ENCODE peak calls at places on chromosomes 3 and 15, in ten cellular contexts. C, B, N, F, G, W, H, A, U and D are unnamed samples.

GRCh38 chr3:128922804-128923459 is 43.5 kb downstream of the ACAD9 start:
- DNase-seq in C (peak), B (no peak), N (peak), F (no peak), G (no peak), W (peak), H (no peak), A (no peak), U (no peak), D (no peak)

GRCh38 chr3:42094992-42095391 is 3.8 kb downstream of the TRAK1 start:
- DNase-seq in C (no peak), B (no peak), N (no peak), F (no peak), G (no peak), W (no peak), H (no peak), A (no peak), U (peak), D (no peak)

GRCh38 chr15:68224108-68224507 is 5.4 kb downstream of the CLN6 start:
- DNase-seq in C (no peak), B (no peak), N (no peak), F (no peak), G (no peak), W (no peak), H (no peak), A (no peak), U (no peak), D (peak)

GRCh38 chr3:144045766-144046165 is 74.1 kb downstream of the DIPK2A start:
- DNase-seq in C (no peak), B (no peak), N (no peak), F (no peak), G (no peak), W (no peak), H (no peak), A (no peak), U (no peak), D (no peak)

GRCh38 chr3:111616417-111617105 is 21.4 kb upstream of the ZBED2 start:
- DNase-seq in C (peak), B (no peak), N (peak), F (no peak), G (no peak), W (peak), H (peak), A (no peak), U (no peak), D (no peak)

GRCh38 chr3:159897331-159898075 is 91.1 kb upstream of the IL12A start:
- DNase-seq in C (no peak), B (peak), N (peak), F (no peak), G (no peak), W (no peak), H (no peak), A (peak), U (no peak), D (no peak)

GRCh38 chr15:51224428-51224827 is 114.0 kb downstream of the CYP19A1 start:
- DNase-seq in C (no peak), B (peak), N (no peak), F (no peak), G (no peak), W (no peak), H (no peak), A (no peak), U (no peak), D (no peak)

GRCh38 chr3:182258538-182259177 is 534.6 kb upstream of the ATP11B start:
- DNase-seq in C (no peak), B (peak), N (peak), F (peak), G (no peak), W (no peak), H (peak), A (no peak), U (no peak), D (no peak)

GRCh38 chr3:130712718-130713423 is 33.8 kb downstream of the PIK3R4 start:
- DNase-seq in C (no peak), B (no peak), N (no peak), F (no peak), G (no peak), W (no peak), H (no peak), A (no peak), U (no peak), D (no peak)

GRCh38 chr3:51434746-51435323 is 43.8 kb downstream of the RBM15B start:
- DNase-seq in C (peak), B (peak), N (peak), F (peak), G (no peak), W (peak), H (peak), A (no peak), U (no peak), D (no peak)

DNA sequence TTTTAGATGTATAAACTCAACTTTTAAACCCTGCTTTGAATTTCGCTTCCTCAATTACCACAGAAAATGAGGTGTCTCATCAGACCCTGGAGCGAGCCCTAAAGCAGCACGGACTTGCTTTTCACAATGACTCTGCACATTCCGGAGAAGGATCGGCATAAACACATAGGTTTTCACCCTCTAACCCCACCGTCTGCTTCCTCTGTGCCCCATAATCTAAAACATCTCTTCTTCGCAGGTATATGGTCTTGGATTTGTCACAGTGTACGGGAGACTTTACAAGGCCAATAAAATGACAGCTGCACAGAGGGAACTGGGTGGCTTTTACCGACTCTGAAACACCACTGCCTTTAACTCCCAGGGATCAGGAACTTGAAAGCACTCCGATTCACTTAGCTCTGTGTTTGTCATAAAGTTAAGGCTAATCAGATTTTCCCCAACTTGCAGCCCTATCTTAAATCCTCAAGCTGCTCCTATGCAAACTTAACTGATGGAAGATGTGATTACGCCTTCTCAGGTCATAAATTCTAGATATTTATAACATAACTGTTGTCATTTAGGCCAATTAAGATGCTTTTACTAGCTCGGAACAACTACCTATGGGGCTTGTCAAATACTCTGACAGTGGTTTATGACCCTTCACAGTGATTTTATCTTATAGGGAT is 133.4 kb upstream of the WNT5A start:
- DNase-seq in C (no peak), B (peak), N (no peak), F (peak), G (peak), W (no peak), H (peak), A (no peak), U (no peak), D (no peak)
- H3K4me3 ChIP-seq in C (no peak), B (no peak), N (no peak), F (no peak), G (no peak), W (no peak), H (peak), A (no peak), U (no peak), D (no peak)

GRCh38 chr3:114128826-114129225 is 50.0 kb downstream of the DRD3 start:
- DNase-seq in C (no peak), B (peak), N (no peak), F (no peak), G (no peak), W (no peak), H (no peak), A (no peak), U (no peak), D (no peak)
- H3K4me3 ChIP-seq in C (no peak), B (no peak), N (no peak), F (no peak), G (no peak), W (no peak), H (no peak), A (no peak), U (no peak), D (no peak)

DNA sequence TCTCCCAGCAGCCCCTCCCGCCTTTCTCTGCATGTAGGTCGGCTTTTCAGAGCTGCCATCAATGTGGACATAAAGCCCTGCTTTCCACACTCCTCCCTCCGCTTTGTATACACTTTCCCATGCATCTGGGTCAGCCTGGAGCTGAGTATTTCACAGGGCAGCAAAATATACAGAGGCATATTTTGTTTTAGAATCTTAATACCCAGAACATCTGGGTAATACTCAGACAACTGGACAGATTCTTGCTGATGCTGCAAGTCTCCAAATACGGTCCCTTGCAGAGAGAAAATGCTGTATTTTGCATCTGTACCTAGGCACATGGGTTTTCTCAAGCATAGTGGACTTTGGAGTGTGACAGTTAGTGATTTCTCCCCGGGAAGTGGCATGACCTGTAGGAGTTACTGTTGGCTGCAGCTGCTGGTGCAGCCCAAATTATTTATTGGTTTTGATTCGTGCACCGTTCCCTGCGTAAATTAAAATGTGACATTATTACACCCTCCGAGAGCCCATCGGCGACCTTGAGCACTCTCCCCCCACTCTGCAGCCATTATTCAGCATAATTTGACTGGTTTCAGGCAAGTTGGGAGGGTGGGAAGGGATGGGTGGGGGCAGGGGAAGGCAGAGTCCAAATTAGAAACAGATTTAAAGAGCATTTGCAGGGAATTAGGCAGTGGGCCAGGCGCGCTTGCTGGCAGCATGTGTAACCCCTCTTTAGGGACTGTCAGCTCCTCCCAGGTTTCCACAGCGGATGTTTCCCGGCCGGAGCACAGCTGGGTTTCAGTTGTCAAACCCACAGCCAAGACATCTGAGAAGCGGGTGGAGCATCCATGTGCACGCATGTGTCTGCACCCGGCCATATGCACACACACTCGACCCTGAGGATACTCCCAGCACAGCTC is 100.8 kb downstream of the CPN2 start:
- DNase-seq in C (no peak), B (peak), N (peak), F (no peak), G (no peak), W (no peak), H (no peak), A (peak), U (peak), D (peak)
- H3K4me3 ChIP-seq in C (no peak), B (no peak), N (no peak), F (no peak), G (no peak), W (no peak), H (no peak), A (no peak), U (no peak), D (no peak)

DNA sequence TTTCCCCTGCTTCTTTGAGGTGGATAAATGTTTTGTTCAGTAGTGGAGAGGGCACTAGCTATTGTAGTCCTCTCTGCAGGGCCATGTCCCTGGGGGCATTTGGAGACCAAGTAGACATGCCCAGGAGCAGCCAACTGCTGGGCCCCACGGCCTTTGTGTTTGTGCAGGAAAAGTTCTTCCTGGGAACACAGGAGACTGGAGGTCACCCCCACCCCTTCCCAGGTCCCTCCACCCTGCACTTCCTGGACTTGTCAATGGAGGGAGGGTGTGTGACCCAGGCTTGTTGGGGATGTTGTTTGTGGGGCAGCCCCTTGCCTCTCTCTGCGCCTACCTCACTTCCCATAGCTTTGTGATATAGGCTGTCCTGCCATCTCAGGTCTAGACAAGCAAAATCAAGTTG is 317.0 kb upstream of the LRRFIP2 start:
- DNase-seq in C (no peak), B (no peak), N (no peak), F (peak), G (no peak), W (no peak), H (no peak), A (no peak), U (peak), D (no peak)
- H3K4me3 ChIP-seq in C (no peak), B (no peak), N (no peak), F (no peak), G (no peak), W (no peak), H (no peak), A (no peak), U (no peak), D (no peak)

GRCh38 chr15:70538278-70538677 is 225.1 kb downstream of the UACA start:
- DNase-seq in C (no peak), B (peak), N (no peak), F (no peak), G (no peak), W (no peak), H (no peak), A (no peak), U (no peak), D (no peak)

GRCh38 chr15:70545526-70545925 is 217.8 kb downstream of the UACA start:
- DNase-seq in C (no peak), B (no peak), N (no peak), F (no peak), G (no peak), W (no peak), H (no peak), A (no peak), U (no peak), D (no peak)

GRCh38 chr15:70539912-70540520 is 223.3 kb downstream of the UACA start:
- DNase-seq in C (no peak), B (no peak), N (no peak), F (no peak), G (no peak), W (no peak), H (no peak), A (no peak), U (no peak), D (no peak)

GRCh38 chr15:70539409-70539808 is 223.9 kb downstream of the UACA start:
- DNase-seq in C (no peak), B (no peak), N (no peak), F (no peak), G (no peak), W (no peak), H (peak), A (no peak), U (no peak), D (no peak)

GRCh38 chr15:70541511-70541910 is 221.8 kb downstream of the UACA start:
- DNase-seq in C (no peak), B (no peak), N (no peak), F (no peak), G (no peak), W (no peak), H (no peak), A (no peak), U (no peak), D (no peak)
- H3K4me3 ChIP-seq in C (no peak), B (no peak), N (no peak), F (no peak), G (no peak), W (no peak), H (no peak), A (no peak), U (no peak), D (no peak)

DNA sequence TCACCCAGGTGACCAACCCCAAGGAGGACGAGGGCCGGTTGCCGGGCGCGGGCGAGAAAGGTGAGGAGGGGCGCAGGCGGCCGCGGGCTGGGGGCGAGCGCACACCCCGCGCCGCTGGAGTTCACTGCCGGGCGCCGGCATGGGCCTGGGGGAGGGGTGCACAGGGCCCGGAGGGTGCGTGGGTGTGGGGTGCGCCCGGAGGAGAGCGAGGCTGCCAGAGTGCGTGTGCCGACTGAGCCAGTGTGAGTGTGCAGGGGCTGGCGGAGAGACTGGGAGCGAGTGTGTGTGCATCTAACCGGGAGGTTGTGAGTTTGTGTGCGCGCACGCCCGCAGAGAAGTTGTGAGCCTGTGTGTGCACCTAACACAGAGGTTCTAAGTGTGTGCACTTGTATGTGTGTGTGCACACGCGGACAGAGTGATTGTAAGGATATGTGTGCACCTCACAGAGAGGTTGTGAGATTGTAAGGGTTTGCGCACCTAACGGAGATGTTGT is 585 bp downstream of the CTDSPL start:
- DNase-seq in C (no peak), B (peak), N (peak), F (peak), G (no peak), W (no peak), H (no peak), A (peak), U (peak), D (peak)
- H3K4me3 ChIP-seq in C (no peak), B (peak), N (peak), F (peak), G (peak), W (no peak), H (no peak), A (peak), U (peak), D (peak)

GRCh38 chr15:79844221-79844620 is 52.6 kb downstream of the MTHFS start:
- DNase-seq in C (no peak), B (no peak), N (no peak), F (no peak), G (no peak), W (no peak), H (no peak), A (no peak), U (no peak), D (no peak)
- H3K4me3 ChIP-seq in C (no peak), B (no peak), N (no peak), F (no peak), G (no peak), W (no peak), H (no peak), A (no peak), U (no peak), D (no peak)

GRCh38 chr15:59289574-59289973 is 82.9 kb downstream of the LDHAL6B start:
- DNase-seq in C (no peak), B (no peak), N (no peak), F (no peak), G (no peak), W (no peak), H (no peak), A (no peak), U (no peak), D (no peak)
- H3K4me3 ChIP-seq in C (no peak), B (no peak), N (no peak), F (no peak), G (no peak), W (no peak), H (no peak), A (no peak), U (no peak), D (no peak)